ENCODE peak calls at places on chromosome 20, in four cellular contexts. F is kidney epithelial cell, Z is HL-60, S is IMR-90. N is an unnamed sample.

GRCh38 chr20:13261460-13262301 is 40.6 kb downstream of the ISM1 start:
- DNase-seq in Z (peak), S (peak), F (no peak), N (peak)

GRCh38 chr20:55172310-55173002 is 697.1 kb downstream of the DOK5 start:
- DNase-seq in S (no peak), Z (no peak), F (no peak), N (no peak)

GRCh38 chr20:62832212-62832922 is 15.5 kb downstream of the COL9A3 start:
- DNase-seq in F (no peak), S (no peak), Z (peak), N (no peak)

GRCh38 chr20:38108438-38109024 is 56.5 kb downstream of the TGM2 start:
- DNase-seq in S (peak), Z (no peak), F (no peak), N (peak)

GRCh38 chr20:62739581-62740285 is 31.1 kb downstream of the NTSR1 start:
- DNase-seq in S (no peak), F (no peak), Z (peak), N (peak)

GRCh38 chr20:37943501-37944455 is 40.9 kb downstream of the VSTM2L start:
- DNase-seq in S (no peak), F (no peak), Z (no peak), N (no peak)

GRCh38 chr20:48747840-48748416 is 79.9 kb downstream of the PREX1 start:
- DNase-seq in F (no peak), Z (no peak), S (no peak), N (no peak)

GRCh38 chr20:14991023-14991422 is 653.6 kb upstream of the FLRT3 start:
- DNase-seq in S (no peak), F (no peak), Z (no peak), N (peak)

GRCh38 chr20:33666293-33667244 is at the start of gene ACTL10:
- DNase-seq in Z (peak), S (peak), F (peak), N (peak)
- TF ChIP-seq CTCF in Z (no peak), S (peak), F (peak), N (peak)

GRCh38 chr20:46563170-46563847 is 12.9 kb upstream of the OCSTAMP start:
- DNase-seq in Z (no peak), F (no peak), S (no peak), N (no peak)
- H3K4me3 ChIP-seq in Z (no peak), F (no peak), S (no peak), N (no peak)

DNA sequence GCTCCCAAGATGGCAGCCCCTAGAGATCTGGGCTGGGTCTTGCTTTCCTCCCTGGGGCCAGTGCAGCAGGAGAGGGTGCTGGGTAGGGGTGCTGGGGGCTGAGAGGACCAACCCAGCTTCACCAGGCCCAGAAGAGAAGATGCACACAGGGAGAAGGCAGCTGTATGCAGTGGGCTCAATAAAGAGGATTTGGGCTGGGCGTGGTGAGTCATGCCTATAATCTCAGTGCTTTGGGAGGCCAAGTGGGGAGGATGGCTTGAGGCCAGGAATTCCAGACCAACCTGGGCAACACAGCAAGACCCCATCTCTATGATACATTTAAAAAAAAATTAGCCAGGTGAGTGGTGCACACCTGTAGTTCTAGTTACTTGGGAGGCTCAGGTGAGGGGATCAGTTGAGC is 25.7 kb upstream of the EMILIN3 start:
- DNase-seq in F (no peak), S (no peak), Z (no peak), N (no peak)
- TF ChIP-seq CTCF in F (no peak), S (no peak), Z (no peak), N (no peak)

GRCh38 chr20:10666221-10667076 is 7.3 kb downstream of the JAG1 start:
- DNase-seq in Z (no peak), F (no peak), S (no peak), N (no peak)
- H3K4me3 ChIP-seq in Z (no peak), F (no peak), S (no peak), N (no peak)

DNA sequence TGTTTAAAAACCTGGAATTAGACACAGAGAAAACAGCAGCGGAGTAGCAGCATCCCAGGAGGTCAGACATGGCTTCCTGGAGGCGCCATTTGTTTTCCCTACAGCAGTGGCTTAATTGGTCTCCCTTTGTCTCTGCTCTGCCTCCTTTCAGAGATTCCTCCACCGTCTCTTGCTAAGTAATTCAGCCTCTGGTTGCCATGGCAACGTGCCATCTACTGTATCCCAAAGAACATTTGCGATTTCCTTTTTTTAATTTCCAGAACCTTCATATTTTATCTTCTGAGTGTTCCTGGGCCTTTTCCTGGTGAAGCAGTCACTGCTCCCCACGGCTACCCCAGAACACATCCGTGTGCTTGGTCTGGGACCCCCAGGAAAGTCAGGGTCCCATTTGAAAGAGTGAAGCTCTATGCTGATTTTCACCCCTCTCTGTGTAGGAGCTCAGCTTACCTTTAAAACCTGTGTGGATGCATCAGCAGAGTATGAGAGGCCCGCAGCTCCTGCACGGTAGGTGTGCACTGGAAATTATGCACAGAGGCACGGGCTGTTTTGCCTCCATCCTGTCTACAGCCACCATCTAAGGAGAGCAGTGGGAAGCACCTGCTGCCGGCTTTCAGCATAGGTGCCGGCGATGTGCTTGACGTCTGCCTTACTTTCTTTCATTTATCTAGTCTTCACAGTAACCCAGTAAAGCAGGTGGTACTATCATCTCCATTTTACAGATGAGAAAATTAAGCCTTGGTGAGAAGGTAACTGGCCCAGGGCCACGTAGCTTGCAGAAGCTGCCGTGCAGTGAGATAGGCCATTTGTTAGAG is 122.9 kb downstream of the SYCP2 start:
- DNase-seq in S (no peak), F (no peak), Z (no peak), N (no peak)
- TF ChIP-seq CTCF in S (no peak), F (no peak), Z (no peak), N (no peak)

GRCh38 chr20:3980260-3981131 is 34.9 kb downstream of the RNF24 start:
- DNase-seq in F (no peak), S (peak), Z (no peak), N (peak)

GRCh38 chr20:3981132-3981452 is 34.3 kb downstream of the RNF24 start:
- DNase-seq in F (no peak), Z (no peak), S (no peak), N (peak)
- H3K4me3 ChIP-seq in F (no peak), Z (no peak), S (peak), N (no peak)

GRCh38 chr20:50608750-50609104 is 82.6 kb downstream of the RIPOR3 start:
- DNase-seq in S (no peak), F (no peak), Z (no peak), N (no peak)
- TF ChIP-seq CTCF in S (no peak), F (no peak), Z (no peak), N (no peak)

GRCh38 chr20:3661836-3662665 is 1.1 kb downstream of the GFRA4 start:
- DNase-seq in S (no peak), F (no peak), Z (no peak), N (no peak)

GRCh38 chr20:3660262-3661059 is 2.7 kb downstream of the GFRA4 start:
- DNase-seq in Z (no peak), F (no peak), S (no peak), N (no peak)

GRCh38 chr20:3659492-3660261 is 3.5 kb downstream of the GFRA4 start:
- DNase-seq in F (no peak), S (no peak), Z (no peak), N (no peak)

GRCh38 chr20:3663031-3663701 is at the start of gene GFRA4:
- DNase-seq in F (no peak), Z (no peak), S (no peak), N (no peak)

DNA sequence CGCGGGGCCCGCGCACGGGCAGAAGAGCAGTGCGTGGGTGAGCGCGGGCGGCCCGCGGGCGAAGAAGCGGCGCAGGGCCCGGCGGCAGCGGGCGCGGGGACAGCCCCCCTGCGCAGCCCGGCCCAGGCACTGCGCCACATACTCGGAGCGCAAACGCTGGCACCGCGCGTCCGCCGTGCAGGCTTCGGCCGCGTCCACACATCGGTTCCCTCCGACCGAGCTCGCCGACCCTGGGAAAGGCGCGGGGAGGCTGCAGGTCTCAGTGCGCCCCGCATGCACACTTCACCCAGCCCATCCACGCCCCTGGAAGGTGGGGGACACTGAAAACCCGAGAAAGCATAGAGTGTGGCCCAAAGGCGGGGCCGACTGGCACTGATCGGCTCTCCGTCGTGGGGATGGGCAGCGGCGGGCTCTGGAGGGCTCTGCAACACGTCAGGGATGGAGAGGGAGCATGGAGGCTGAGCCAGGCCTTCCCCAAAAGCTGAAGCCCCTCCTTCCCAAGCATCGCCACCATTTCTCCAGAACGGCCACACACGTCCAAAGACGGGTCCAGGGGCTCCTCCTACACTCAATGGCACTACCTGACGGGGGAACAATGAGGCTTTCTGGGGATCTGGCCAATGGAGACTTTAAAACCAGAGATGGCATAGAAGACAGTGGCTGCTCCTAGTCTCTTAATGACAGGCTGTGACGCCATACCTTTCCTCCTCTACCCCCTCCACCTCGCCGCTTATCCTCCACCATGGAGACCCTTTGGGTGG is 2.0 kb downstream of the GFRA4 start:
- DNase-seq in F (no peak), S (no peak), Z (no peak), N (no peak)
- H3K4me3 ChIP-seq in F (no peak), S (no peak), Z (no peak), N (no peak)